ENCODE peak calls at places on chromosome 9, in eight cellular contexts. P, A, I, K, U, J, O and V are unnamed samples.

GRCh38 chr9:109349431-109349846 is 28.6 kb upstream of the EPB41L4B start:
- DNase-seq in U (peak), O (no peak), I (peak), K (no peak), A (peak), J (no peak), P (peak), V (no peak)

GRCh38 chr9:128107260-128107970 is 20.1 kb downstream of the PTGES2 start:
- DNase-seq in K (no peak), J (no peak), P (no peak), U (no peak), O (no peak), A (no peak), I (no peak), V (no peak)

GRCh38 chr9:137422668-137423000 is 328 bp downstream of the EXD3 start:
- DNase-seq in P (peak), I (no peak), U (no peak), J (peak), O (no peak), K (peak), A (no peak), V (peak)

GRCh38 chr9:36597412-36598178 is 24.9 kb downstream of the MELK start:
- DNase-seq in U (peak), A (no peak), O (no peak), I (peak), J (no peak), K (peak), P (peak), V (no peak)

GRCh38 chr9:70168521-70168920 is 90.3 kb upstream of the SMC5 start:
- DNase-seq in A (no peak), O (no peak), K (no peak), I (no peak), U (no peak), J (no peak), P (no peak), V (no peak)

GRCh38 chr9:90546200-90546599 is 96.4 kb downstream of the DIRAS2 start:
- DNase-seq in O (no peak), U (peak), J (no peak), I (peak), A (peak), P (peak), K (peak), V (peak)

GRCh38 chr9:133112361-133113026 is 8.5 kb downstream of the RALGDS start:
- DNase-seq in P (no peak), O (no peak), U (peak), J (no peak), I (no peak), A (peak), K (no peak), V (no peak)

GRCh38 chr9:124399323-124399962 is 15.8 kb downstream of the PSMB7 start:
- DNase-seq in K (no peak), O (no peak), P (no peak), I (peak), U (no peak), J (no peak), A (peak), V (no peak)

GRCh38 chr9:6525326-6526040 is 112.5 kb downstream of the UHRF2 start:
- DNase-seq in U (no peak), O (no peak), I (peak), K (no peak), P (no peak), J (no peak), A (no peak), V (no peak)

GRCh38 chr9:113922160-113922559 is 46.1 kb downstream of the ZNF618 start:
- DNase-seq in O (no peak), U (no peak), P (no peak), J (no peak), A (no peak), K (no peak), I (no peak), V (no peak)

GRCh38 chr9:17600962-17601593 is 22.2 kb downstream of the SH3GL2 start:
- DNase-seq in U (peak), I (peak), K (no peak), P (peak), A (no peak), O (no peak), J (no peak), V (no peak)

GRCh38 chr9:100670719-100671118 is 92.8 kb downstream of the CAVIN4 start:
- DNase-seq in A (no peak), K (no peak), O (no peak), I (no peak), U (no peak), P (no peak), J (no peak), V (no peak)

GRCh38 chr9:136310273-136311030 is 6.6 kb upstream of the CCDC187 start:
- DNase-seq in O (no peak), I (no peak), K (no peak), A (peak), J (no peak), P (peak), U (no peak), V (no peak)

GRCh38 chr9:86687788-86688187 is 259.5 kb downstream of the GAS1 start:
- DNase-seq in P (no peak), A (no peak), I (no peak), K (no peak), U (peak), J (no peak), O (no peak), V (no peak)

GRCh38 chr9:130766031-130766903 is 68.8 kb upstream of the ABL1 start:
- DNase-seq in P (no peak), U (no peak), I (no peak), A (peak), K (peak), J (peak), O (no peak), V (no peak)

GRCh38 chr9:131390990-131391389 is 2.9 kb upstream of the PRRC2B start:
- DNase-seq in P (no peak), U (no peak), J (no peak), O (no peak), I (no peak), K (no peak), A (no peak), V (no peak)